ENCODE peak calls at places on chromosomes 2 and 18, in four cellular contexts. B is GM23338, D is fibroblast of lung, X is stomach. O is an unnamed sample. For H3K4me1, the result is how much of the 10 kb centered on the place peaks cover.

GRCh38 chr2:215397632-215398341 is 38.1 kb downstream of the FN1 start:
- DNase-seq in B (no peak), D (no peak), X (no peak), O (no peak)

GRCh38 chr2:62724886-62725711 is 19.6 kb downstream of the EHBP1 start:
- DNase-seq in B (peak), D (no peak), X (peak), O (peak)

GRCh38 chr2:217793566-217794132 is 209.1 kb downstream of the TNS1 start:
- DNase-seq in B (no peak), D (no peak), X (no peak), O (no peak)

GRCh38 chr2:102597788-102598187 is 21.6 kb upstream of the SLC9A2 start:
- DNase-seq in B (peak), D (no peak), X (no peak), O (no peak)

GRCh38 chr18:56112013-56112749 is 524.2 kb upstream of the TCF4 start:
- DNase-seq in B (no peak), D (peak), X (no peak), O (no peak)

GRCh38 chr2:200352631-200353030 is 46.1 kb downstream of the SPATS2L start:
- DNase-seq in B (no peak), D (peak), X (no peak), O (peak)

GRCh38 chr18:79483971-79484491 is 88.3 kb downstream of the NFATC1 start:
- DNase-seq in B (no peak), D (no peak), X (no peak), O (no peak)

GRCh38 chr18:55586841-55587240 is 1.2 kb downstream of the TCF4 start:
- DNase-seq in B (no peak), D (peak), X (no peak), O (no peak)

GRCh38 chr18:34222396-34223163 is 2.1 kb downstream of the NOL4 start:
- DNase-seq in B (peak), D (peak), X (no peak), O (no peak)

GRCh38 chr18:21672868-21673267 is 31.7 kb downstream of the ABHD3 start:
- DNase-seq in B (no peak), D (peak), X (peak), O (peak)

GRCh38 chr18:49024808-49025361 is 74.1 kb upstream of the SMAD7 start:
- DNase-seq in B (no peak), D (no peak), X (no peak), O (no peak)

GRCh38 chr18:51211552-51211951 is 14.1 kb upstream of the MEX3C start:
- DNase-seq in B (no peak), D (peak), X (no peak), O (peak)

GRCh38 chr2:191202209-191202721 is 42.9 kb upstream of the MYO1B start:
- DNase-seq in B (no peak), D (peak), X (no peak), O (no peak)

GRCh38 chr2:177906041-177906718 is 166.4 kb downstream of the PDE11A start:
- DNase-seq in B (peak), D (peak), X (peak), O (peak)

GRCh38 chr18:78934003-78934402 is 45.6 kb upstream of the SALL3 start:
- DNase-seq in B (no peak), D (no peak), X (no peak), O (no peak)

GRCh38 chr18:52766002-52766540 is 426.1 kb downstream of the DCC start:
- DNase-seq in B (no peak), D (no peak), X (no peak), O (no peak)

GRCh38 chr2:46002507-46002883 is 294.7 kb upstream of the EPAS1 start:
- DNase-seq in B (no peak), D (peak), X (no peak), O (no peak)

GRCh38 chr2:233422050-233422639 is 67.9 kb downstream of the DGKD start:
- DNase-seq in B (no peak), D (no peak), X (peak), O (peak)

GRCh38 chr2:2574401-2575184 is 243.5 kb upstream of the MYT1L start:
- DNase-seq in B (no peak), D (no peak), X (peak), O (no peak)

GRCh38 chr2:100924520-100925451 is 77.3 kb upstream of the RPL31 start:
- DNase-seq in B (no peak), D (peak), X (peak), O (peak)

GRCh38 chr18:54612237-54612636 is 21.2 kb downstream of the DYNAP start:
- DNase-seq in B (no peak), D (peak), X (no peak), O (peak)

GRCh38 chr18:73881396-73881795 is 266.2 kb downstream of the FBXO15 start:
- DNase-seq in B (no peak), D (peak), X (no peak), O (no peak)

GRCh38 chr2:47072018-47072691 is 83.0 kb downstream of the STPG4 start:
- DNase-seq in B (peak), D (peak), X (no peak), O (no peak)

GRCh38 chr2:48282281-48282680 is 247.7 kb upstream of the STON1 start:
- DNase-seq in B (no peak), D (no peak), X (no peak), O (peak)

GRCh38 chr18:76572517-76573247 is 77.6 kb upstream of the ZNF516 start:
- DNase-seq in B (no peak), D (no peak), X (no peak), O (no peak)

GRCh38 chr2:143717053-143717452 is 587.8 kb downstream of the ARHGAP15 start:
- DNase-seq in B (no peak), D (peak), X (peak), O (no peak)

GRCh38 chr18:23982154-23983071 is 32.1 kb upstream of the TTC39C start:
- DNase-seq in B (peak), D (peak), X (no peak), O (peak)

GRCh38 chr18:12564861-12565260 is 93.0 kb downstream of the SPIRE1 start:
- DNase-seq in B (no peak), D (no peak), X (no peak), O (no peak)

GRCh38 chr2:68768951-68769350 is 34.3 kb downstream of the ARHGAP25 start:
- DNase-seq in B (no peak), D (no peak), X (no peak), O (no peak)

GRCh38 chr18:57043241-57043640 is 103.6 kb upstream of the BOD1L2 start:
- DNase-seq in B (no peak), D (no peak), X (no peak), O (no peak)

DNA sequence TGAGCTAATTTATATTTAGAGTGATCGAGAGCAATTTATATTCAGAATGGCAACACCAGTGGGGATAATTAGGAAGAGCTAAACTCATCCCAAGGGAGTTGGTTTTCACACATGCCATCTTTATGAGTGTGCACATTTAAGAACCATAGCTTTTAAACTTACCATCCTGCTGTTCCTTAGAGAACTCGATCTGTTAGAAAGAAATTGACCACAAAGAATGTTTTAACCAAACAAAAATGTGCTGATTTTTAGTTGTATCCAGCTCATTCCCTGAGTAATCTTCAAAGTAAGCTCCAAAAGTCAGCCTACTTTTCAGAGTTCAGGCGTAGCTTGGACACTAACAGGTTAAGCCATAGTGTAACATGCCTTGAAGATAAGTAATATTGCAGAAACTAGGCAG is 12.6 kb downstream of the MYL1 start:
- DNase-seq in B (no peak), D (peak), X (no peak), O (no peak)
- H3K4me1 ChIP-seq in B (under half), D (under half), X (under half), O (under half)

DNA sequence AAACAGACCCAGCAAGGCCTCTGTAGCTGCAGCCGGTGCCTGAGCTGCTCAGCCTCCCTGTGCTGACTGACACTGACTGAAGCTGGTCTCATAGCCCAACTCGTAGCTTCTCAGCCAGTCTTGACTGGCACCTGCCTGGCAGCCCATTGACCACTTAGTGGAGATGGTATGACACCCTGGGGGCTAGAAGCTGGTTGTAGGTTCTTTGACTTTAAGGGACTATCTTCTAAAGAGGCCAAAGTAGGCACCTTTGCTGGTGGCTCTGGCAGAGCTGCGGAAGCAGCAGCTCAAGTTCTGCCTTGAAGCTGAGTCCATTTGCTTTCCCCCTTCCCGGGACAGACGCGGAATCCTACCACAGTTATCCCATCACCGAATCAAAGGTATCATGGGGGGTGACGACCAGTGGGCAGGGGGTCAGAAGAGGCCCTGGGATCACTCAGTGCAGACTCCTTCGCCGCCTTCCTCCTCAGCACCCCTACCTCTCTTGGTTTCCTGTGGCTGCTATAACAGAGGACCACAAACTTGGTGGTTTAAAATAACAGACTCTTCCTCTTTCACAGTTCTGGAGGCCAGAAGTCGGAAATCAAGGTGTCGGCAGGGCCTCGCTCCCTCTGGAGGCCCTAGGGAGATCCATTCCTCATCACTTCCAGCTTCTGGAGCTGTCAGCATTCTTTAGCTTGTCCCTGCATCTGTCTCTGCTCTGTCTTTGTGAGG is 13.8 kb upstream of the FOSL2 start:
- DNase-seq in B (no peak), D (no peak), X (no peak), O (no peak)
- H3K4me1 ChIP-seq in B (under half), D (under half), X (half or more), O (under half)

GRCh38 chr2:55049794-55050132 is 488 bp downstream of the RTN4 start:
- DNase-seq in B (no peak), D (no peak), X (no peak), O (no peak)

GRCh38 chr2:55050133-55050994 is at the start of gene RTN4:
- DNase-seq in B (peak), D (peak), X (peak), O (peak)

GRCh38 chr2:55047677-55048299 is 2.5 kb downstream of the RTN4 start:
- DNase-seq in B (no peak), D (peak), X (no peak), O (peak)

GRCh38 chr2:55048514-55048924 is 1.7 kb downstream of the RTN4 start:
- DNase-seq in B (peak), D (peak), X (no peak), O (peak)

DNA sequence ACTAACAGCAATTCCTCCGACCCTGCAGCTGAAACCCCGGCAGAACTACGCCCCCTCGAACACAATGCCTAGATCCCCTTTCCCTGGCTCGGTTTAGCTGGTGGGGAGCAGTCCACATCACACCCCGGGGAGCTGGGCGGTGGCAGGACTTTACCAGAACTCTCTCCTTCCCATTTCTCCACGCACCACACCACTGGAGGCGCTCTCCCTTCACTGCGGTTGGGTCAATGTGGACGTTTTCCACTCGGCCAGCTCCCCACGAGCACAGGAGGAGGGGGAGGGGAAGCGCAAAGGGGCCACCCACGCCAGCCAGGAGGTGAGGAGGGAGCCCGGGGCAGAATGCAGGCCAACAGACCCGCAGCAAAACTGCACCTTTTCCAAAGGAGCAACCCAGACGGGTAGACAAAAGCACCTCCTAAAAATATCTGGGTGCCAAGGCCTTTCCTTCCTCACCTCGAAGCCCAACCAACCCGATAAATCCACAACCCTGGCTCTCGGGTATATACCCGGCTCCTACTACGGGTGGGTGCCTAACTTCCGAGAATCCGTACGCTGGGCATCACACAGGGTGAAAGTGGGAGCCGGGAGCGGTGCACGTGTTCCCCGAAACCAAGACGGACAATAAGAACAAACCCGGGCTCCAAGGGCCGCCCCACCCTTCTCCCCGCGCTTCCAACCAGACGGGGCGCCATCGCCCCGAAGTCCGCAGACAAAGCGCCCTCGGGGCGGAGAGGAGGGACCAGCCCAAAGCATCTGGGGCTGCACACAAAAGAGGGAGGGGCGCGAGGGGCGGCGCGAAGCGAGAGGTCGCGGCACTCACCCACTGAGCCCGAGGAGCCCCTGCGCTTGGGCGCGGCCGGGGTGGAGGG is 1.1 kb downstream of the RTN4 start:
- DNase-seq in B (peak), D (peak), X (peak), O (peak)
- H3K4me1 ChIP-seq in B (under half), D (under half), X (half or more), O (under half)

GRCh38 chr2:174577967-174578589 is 19.5 kb downstream of the WIPF1 start:
- DNase-seq in B (peak), D (peak), X (no peak), O (peak)
- H3K4me1 ChIP-seq in B (under half), D (under half), X (under half), O (under half)

O was measured in small intestine.